ENCODE peak calls at places on chromosome 13, in seven cellular contexts. F is upper lobe of right lung; K is PC-3; B is CD8-positive, alpha-beta memory T cell; C is mesendoderm; Z is A549; M is heart right ventricle. T is an unnamed sample. For H3K4me1, the result is how much of the 10 kb centered on the place peaks cover.

GRCh38 chr13:84962141-84962750 is 837.0 kb downstream of the SLITRK6 start:
- DNase-seq in C (no peak), F (peak), Z (no peak), M (no peak), B (no peak), K (no peak), T (no peak)

GRCh38 chr13:21657538-21657937 is 13.3 kb upstream of the FGF9 start:
- DNase-seq in B (no peak), K (peak), M (no peak), Z (no peak), F (no peak), C (no peak), T (no peak)

GRCh38 chr13:106847049-106847448 is 279.1 kb upstream of the ARGLU1 start:
- DNase-seq in K (peak), B (no peak), C (no peak), Z (no peak), M (no peak), F (no peak), T (no peak)

GRCh38 chr13:78193853-78194252 is 275.2 kb upstream of the EDNRB start:
- DNase-seq in C (no peak), Z (no peak), B (no peak), K (no peak), F (no peak), M (no peak), T (no peak)

GRCh38 chr13:49444517-49445395 is 682 bp downstream of the SETDB2 start:
- DNase-seq in C (peak), Z (peak), B (peak), F (no peak), K (peak), M (no peak), T (no peak)

GRCh38 chr13:27679896-27680295 is 58.2 kb downstream of the POLR1D start:
- DNase-seq in B (no peak), M (no peak), Z (no peak), K (peak), F (no peak), C (no peak), T (no peak)

GRCh38 chr13:92175330-92175729 is 776.9 kb downstream of the GPC5 start:
- DNase-seq in F (no peak), B (no peak), C (peak), K (peak), M (no peak), Z (peak), T (no peak)

GRCh38 chr13:59607780-59608233 is 555.9 kb downstream of the DIAPH3 start:
- DNase-seq in M (no peak), Z (no peak), K (no peak), F (no peak), B (no peak), C (peak), T (no peak)

GRCh38 chr13:28657784-28658538 is 969 bp upstream of the POMP start:
- DNase-seq in C (no peak), F (no peak), Z (peak), B (no peak), K (no peak), M (no peak), T (no peak)

GRCh38 chr13:102441085-102441484 is 39.2 kb upstream of the FGF14 start:
- DNase-seq in M (no peak), Z (no peak), B (no peak), F (no peak), C (no peak), K (no peak), T (no peak)

GRCh38 chr13:44713793-44714469 is 137.8 kb upstream of the TSC22D1 start:
- DNase-seq in B (no peak), Z (peak), F (no peak), K (peak), M (no peak), C (peak), T (peak)

GRCh38 chr13:78137404-78138142 is 218.9 kb upstream of the EDNRB start:
- DNase-seq in Z (peak), B (no peak), C (peak), F (no peak), M (no peak), K (peak), T (no peak)

GRCh38 chr13:87131611-87132010 is 539.6 kb upstream of the SLITRK5 start:
- DNase-seq in K (no peak), Z (no peak), M (no peak), C (peak), B (no peak), F (no peak), T (no peak)

GRCh38 chr13:42392706-42393572 is 121.0 kb downstream of the AKAP11 start:
- DNase-seq in Z (no peak), K (no peak), C (peak), B (no peak), M (no peak), F (no peak), T (no peak)

GRCh38 chr13:85204668-85205344 is 594.4 kb downstream of the SLITRK6 start:
- DNase-seq in B (no peak), M (no peak), C (no peak), K (no peak), F (no peak), Z (no peak), T (no peak)

GRCh38 chr13:31951215-31951678 is 80.3 kb upstream of the FRY start:
- DNase-seq in K (peak), C (peak), F (peak), Z (no peak), B (no peak), M (peak), T (peak)

GRCh38 chr13:112688560-112689497 is 1.0 kb upstream of the ATP11A start:
- DNase-seq in B (no peak), C (peak), K (no peak), Z (no peak), M (no peak), F (peak), T (no peak)

GRCh38 chr13:87538366-87539052 is 132.7 kb upstream of the SLITRK5 start:
- DNase-seq in C (no peak), M (no peak), K (no peak), F (no peak), B (no peak), Z (no peak), T (no peak)

GRCh38 chr13:98055623-98056022 is 87.3 kb upstream of the FARP1 start:
- DNase-seq in B (no peak), K (no peak), F (no peak), M (no peak), C (no peak), Z (no peak), T (no peak)

GRCh38 chr13:100392709-100393630 is 195.6 kb downstream of the GGACT start:
- DNase-seq in C (peak), M (peak), F (no peak), K (peak), B (no peak), Z (peak), T (peak)

GRCh38 chr13:109249780-109250528 is 536.4 kb downstream of the IRS2 start:
- DNase-seq in K (peak), B (no peak), F (no peak), M (no peak), Z (no peak), C (no peak), T (no peak)

GRCh38 chr13:101691326-101691725 is 238.9 kb downstream of the ITGBL1 start:
- DNase-seq in K (peak), Z (no peak), M (no peak), C (no peak), F (no peak), B (no peak), T (no peak)

GRCh38 chr13:90238433-90238832 is 1109.1 kb upstream of the MIR17HG start:
- DNase-seq in K (peak), F (no peak), B (no peak), Z (no peak), M (no peak), C (peak), T (no peak)

GRCh38 chr13:79287994-79288795 is 117.9 kb downstream of the RBM26 start:
- DNase-seq in C (peak), Z (no peak), F (no peak), B (no peak), K (no peak), M (no peak), T (no peak)

GRCh38 chr13:111363591-111363990 is 43.1 kb downstream of the TEX29 start:
- DNase-seq in F (no peak), B (no peak), M (no peak), K (no peak), Z (no peak), C (no peak), T (no peak)

GRCh38 chr13:33109319-33109718 is 93.1 kb downstream of the KL start:
- DNase-seq in C (no peak), B (no peak), Z (no peak), K (no peak), F (no peak), M (no peak), T (no peak)

GRCh38 chr13:33110386-33110712 is 94.1 kb downstream of the KL start:
- DNase-seq in Z (no peak), M (no peak), B (no peak), F (no peak), C (no peak), K (no peak), T (no peak)

GRCh38 chr13:33108620-33109019 is 92.4 kb downstream of the KL start:
- DNase-seq in M (no peak), C (no peak), B (no peak), Z (no peak), K (no peak), F (no peak), T (no peak)

GRCh38 chr13:33110713-33111413 is 94.6 kb downstream of the KL start:
- DNase-seq in B (no peak), Z (no peak), C (no peak), K (no peak), M (peak), F (no peak), T (peak)

GRCh38 chr13:33109801-33110200 is 93.6 kb downstream of the KL start:
- DNase-seq in K (no peak), C (peak), M (no peak), F (no peak), Z (peak), B (no peak), T (no peak)
- H3K27ac ChIP-seq in K (peak), C (no peak), M (peak), F (peak), Z (no peak), B (no peak), T (peak)

GRCh38 chr13:46146898-46147297 is 35.1 kb downstream of the LCP1 start:
- DNase-seq in Z (peak), C (peak), K (no peak), B (no peak), M (no peak), F (no peak), T (no peak)
- H3K4me1 ChIP-seq in Z (under half), C (under half), K (under half), B (under half), M (under half), F (under half), T (under half)

DNA sequence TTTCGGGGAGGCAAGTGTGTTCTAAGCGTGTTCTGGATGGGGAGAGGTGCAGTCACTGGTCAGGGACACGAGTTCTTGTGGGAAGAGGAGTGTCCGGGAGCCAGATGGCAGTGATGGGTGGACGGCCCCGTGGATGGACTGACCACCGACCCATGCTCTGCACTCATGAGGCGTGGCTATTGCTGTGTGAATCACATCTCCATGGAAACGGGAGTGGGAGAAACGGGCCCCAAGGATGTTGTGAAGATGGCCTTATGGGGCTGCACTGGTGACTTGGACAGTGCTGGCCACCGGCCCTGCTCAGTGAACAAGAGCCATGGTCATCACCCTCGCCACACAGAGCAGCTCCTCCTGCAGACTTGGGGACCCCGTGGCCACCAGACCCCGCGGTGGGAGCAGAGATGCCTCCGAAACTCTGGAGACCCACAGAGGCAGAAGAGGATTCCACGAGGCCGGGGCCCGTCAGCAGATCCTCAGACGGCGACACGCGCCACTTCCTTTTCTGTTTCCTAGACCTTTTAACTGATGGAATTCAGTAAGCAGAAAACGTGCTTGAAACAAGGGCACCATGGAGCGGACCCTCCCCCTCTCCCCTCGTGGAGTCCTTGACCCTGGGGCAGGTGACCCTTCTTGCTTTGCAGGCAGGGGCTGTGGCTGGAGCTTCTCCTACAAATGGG is 47.5 kb downstream of the GAS6 start:
- DNase-seq in F (no peak), B (no peak), K (peak), Z (no peak), M (no peak), C (no peak), T (no peak)
- H3K4me3 ChIP-seq in F (no peak), B (peak), K (peak), Z (no peak), M (no peak), C (no peak), T (no peak)

GRCh38 chr13:25756251-25756650 is 295.6 kb downstream of the SHISA2 start:
- DNase-seq in C (no peak), F (no peak), Z (no peak), B (no peak), M (no peak), K (no peak), T (no peak)

GRCh38 chr13:25756916-25757315 is 294.9 kb downstream of the SHISA2 start:
- DNase-seq in F (no peak), Z (no peak), B (no peak), M (no peak), K (no peak), C (peak), T (no peak)

GRCh38 chr13:25752957-25753540 is 298.8 kb downstream of the SHISA2 start:
- DNase-seq in F (no peak), B (no peak), K (peak), C (no peak), Z (no peak), M (peak), T (no peak)

DNA sequence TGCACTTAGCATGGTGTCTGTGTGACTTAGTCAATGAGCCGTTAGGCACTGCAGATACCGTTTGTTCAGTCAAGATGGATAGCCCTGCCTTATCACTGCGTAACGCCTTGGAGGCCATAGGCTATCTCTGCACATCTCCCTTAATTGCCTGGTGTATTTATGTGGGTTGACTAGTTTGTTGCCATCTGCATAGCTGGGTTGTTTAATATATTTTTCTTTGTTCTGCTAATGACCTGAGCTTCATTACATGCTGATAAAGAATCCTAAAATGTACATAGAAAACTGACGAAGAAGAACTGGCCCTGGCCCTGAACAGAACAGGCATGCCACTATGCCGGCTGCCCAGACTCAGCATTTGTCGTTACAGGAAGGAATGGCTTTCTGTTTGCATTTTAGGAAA is 297.8 kb downstream of the SHISA2 start:
- DNase-seq in B (no peak), K (no peak), F (no peak), M (no peak), Z (no peak), C (no peak), T (no peak)
- H3K27ac ChIP-seq in B (no peak), K (peak), F (no peak), M (no peak), Z (no peak), C (no peak), T (no peak)

T was measured in ascending aorta.